ENCODE peak calls at places on chromosomes 5 and 9, in six cellular contexts. I is HepG2, N is GM12892, F is H1, L is GM12878, V is K562. H is an unnamed sample.

GRCh38 chr9:69134412-69134811 is 39.7 kb upstream of the TJP2 start:
- DNase-seq in I (no peak), N (no peak), F (no peak), L (no peak), V (no peak), H (no peak)

GRCh38 chr9:75628952-75629351 is 261.5 kb upstream of the PCSK5 start:
- DNase-seq in I (no peak), N (no peak), F (no peak), L (no peak), V (no peak), H (no peak)

GRCh38 chr9:106478312-106479099 is 384.5 kb upstream of the ZNF462 start:
- DNase-seq in I (no peak), N (no peak), F (no peak), L (no peak), V (no peak), H (no peak)

GRCh38 chr5:177557041-177557647 is 2.8 kb upstream of the FAM193B start:
- DNase-seq in I (peak), N (no peak), F (no peak), L (no peak), V (peak), H (no peak)

GRCh38 chr5:169631360-169631759 is 5.7 kb upstream of the DOCK2 start:
- DNase-seq in I (no peak), N (no peak), F (no peak), L (no peak), V (no peak), H (no peak)

GRCh38 chr5:157085930-157086329 is 22.9 kb downstream of the HAVCR2 start:
- DNase-seq in I (no peak), N (no peak), F (no peak), L (no peak), V (no peak), H (no peak)

GRCh38 chr5:76701298-76701697 is 14.6 kb upstream of the F2R start:
- DNase-seq in I (peak), N (no peak), F (no peak), L (no peak), V (no peak), H (no peak)

GRCh38 chr5:147750065-147750464 is 32.5 kb downstream of the JAKMIP2 start:
- DNase-seq in I (no peak), N (no peak), F (no peak), L (no peak), V (no peak), H (no peak)

GRCh38 chr5:14226992-14227391 is 83.8 kb downstream of the TRIO start:
- DNase-seq in I (no peak), N (no peak), F (no peak), L (no peak), V (no peak), H (no peak)

GRCh38 chr9:106403081-106403480 is 459.9 kb upstream of the ZNF462 start:
- DNase-seq in I (peak), N (no peak), F (no peak), L (no peak), V (no peak), H (no peak)

GRCh38 chr9:97470076-97470475 is 31.4 kb upstream of the TMOD1 start:
- DNase-seq in I (no peak), N (no peak), F (peak), L (no peak), V (no peak), H (no peak)

GRCh38 chr9:77975023-77975422 is 56.6 kb downstream of the GNAQ start:
- DNase-seq in I (no peak), N (no peak), F (no peak), L (no peak), V (no peak), H (no peak)

GRCh38 chr9:116074658-116075057 is 78.9 kb upstream of the PAPPA start:
- DNase-seq in I (no peak), N (no peak), F (no peak), L (no peak), V (no peak), H (no peak)

GRCh38 chr9:95506692-95507455 is 9.9 kb downstream of the PTCH1 start:
- DNase-seq in I (peak), N (peak), F (peak), L (no peak), V (peak), H (no peak)

GRCh38 chr5:141558150-141558549 is 60.6 kb downstream of the DIAPH1 start:
- DNase-seq in I (no peak), N (no peak), F (no peak), L (no peak), V (no peak), H (no peak)

GRCh38 chr5:72597456-72597948 is 90.3 kb upstream of the ZNF366 start:
- DNase-seq in I (no peak), N (no peak), F (no peak), L (no peak), V (peak), H (no peak)

GRCh38 chr9:116466289-116467012 is 220.7 kb upstream of the TRIM32 start:
- DNase-seq in I (no peak), N (no peak), F (no peak), L (no peak), V (peak), H (no peak)

GRCh38 chr9:137433349-137433915 is 7.7 kb downstream of the ENTPD8 start:
- DNase-seq in I (no peak), N (no peak), F (no peak), L (no peak), V (no peak), H (no peak)

GRCh38 chr5:56909294-56910122 is at the start of gene SETD9:
- DNase-seq in I (peak), N (peak), F (peak), L (peak), V (peak), H (peak)
- TF ChIP-seq POLR2A in I (peak), N (peak), F (peak), L (peak), V (peak), H (peak)

GRCh38 chr9:87498046-87498815 is 564 bp downstream of the DAPK1 start:
- DNase-seq in I (peak), N (peak), F (peak), L (no peak), V (peak), H (peak)
- TF ChIP-seq POLR2AphosphoS5 in I (no peak), N (peak), F (peak), L (no peak), V (no peak), H (no peak)

DNA sequence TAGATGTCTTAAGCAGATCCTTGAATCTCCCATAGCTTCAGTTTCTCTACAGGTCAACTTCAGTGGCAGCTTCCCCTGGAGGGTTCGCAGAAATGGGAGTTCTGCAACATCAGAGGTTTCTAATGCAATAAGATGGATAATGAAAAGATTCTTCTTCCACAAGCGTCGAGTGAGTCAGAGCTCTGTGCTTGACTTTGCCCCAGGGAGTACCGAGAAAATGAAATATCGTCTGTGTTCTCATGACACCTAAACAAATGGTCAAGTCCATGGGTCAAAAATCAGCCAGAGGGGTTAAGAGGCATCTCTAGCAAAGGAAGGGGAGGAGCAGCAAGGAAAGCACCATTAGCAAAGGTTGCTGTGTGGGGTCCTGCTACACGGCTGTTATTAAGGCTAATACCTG is 3.2 kb upstream of the ADRA1B start:
- DNase-seq in I (no peak), N (no peak), F (no peak), L (no peak), V (no peak), H (no peak)
- TF ChIP-seq TAF1 in I (no peak), N (no peak), F (no peak), L (no peak), V (no peak), H (no peak)

GRCh38 chr9:16729656-16730055 is 140.8 kb downstream of the BNC2 start:
- DNase-seq in I (no peak), N (no peak), F (no peak), L (no peak), V (no peak), H (no peak)

GRCh38 chr9:16727452-16728127 is 142.9 kb downstream of the BNC2 start:
- DNase-seq in I (no peak), N (no peak), F (no peak), L (no peak), V (no peak), H (no peak)

GRCh38 chr9:16728128-16728505 is 142.4 kb downstream of the BNC2 start:
- DNase-seq in I (no peak), N (no peak), F (no peak), L (no peak), V (no peak), H (no peak)

GRCh38 chr9:16732546-16732945 is 137.9 kb downstream of the BNC2 start:
- DNase-seq in I (no peak), N (no peak), F (no peak), L (no peak), V (no peak), H (no peak)

GRCh38 chr9:16730162-16730561 is 140.3 kb downstream of the BNC2 start:
- DNase-seq in I (no peak), N (no peak), F (no peak), L (no peak), V (no peak), H (no peak)
- TF ChIP-seq POLR2A in I (no peak), N (no peak), F (no peak), L (no peak), V (no peak), H (no peak)